ENCODE peak calls at places on chromosomes 7 and 10, in six cellular contexts. R, F, O, G, W and N are unnamed samples.

GRCh38 chr7:83109352-83109751 is 53.3 kb downstream of the PCLO start:
- DNase-seq in R (no peak), F (no peak), O (no peak), G (no peak), W (no peak), N (no peak)

GRCh38 chr7:68424643-68425297 is 1173.5 kb upstream of the AUTS2 start:
- DNase-seq in R (no peak), F (no peak), O (no peak), G (no peak), W (no peak), N (no peak)

GRCh38 chr10:130487562-130487961 is 351.4 kb downstream of the GLRX3 start:
- DNase-seq in R (no peak), F (no peak), O (no peak), G (no peak), W (no peak), N (no peak)

GRCh38 chr10:114024876-114025609 is 18.6 kb upstream of the ADRB1 start:
- DNase-seq in R (peak; percentile 71), F (no peak), O (no peak), G (peak; percentile 27), W (no peak), N (no peak)

GRCh38 chr7:768881-769504 is 41.9 kb upstream of the PRKAR1B start:
- DNase-seq in R (peak; percentile 67), F (peak; percentile 77), O (no peak), G (no peak), W (no peak), N (no peak)

GRCh38 chr10:88530629-88531382 is 52.3 kb downstream of the RNLS start:
- DNase-seq in R (no peak), F (no peak), O (no peak), G (no peak), W (no peak), N (no peak)

GRCh38 chr7:138205614-138206150 is 129.4 kb downstream of the AKR1D1 start:
- DNase-seq in R (no peak), F (no peak), O (no peak), G (no peak), W (peak; percentile 35), N (no peak)

GRCh38 chr10:86252573-86252972 is 114.0 kb downstream of the GRID1 start:
- DNase-seq in R (no peak), F (no peak), O (no peak), G (no peak), W (no peak), N (no peak)

GRCh38 chr10:114779803-114780609 is 41.6 kb upstream of the FHIP2A start:
- DNase-seq in R (peak; percentile 94), F (no peak), O (no peak), G (no peak), W (peak; percentile 83), N (no peak)

GRCh38 chr7:73520673-73521635 is 1.1 kb downstream of the BAZ1B start:
- DNase-seq in R (peak; percentile 28), F (no peak), O (peak; percentile 7), G (no peak), W (peak; percentile 3), N (peak; percentile 30)

GRCh38 chr10:110721406-110722038 is 77.4 kb downstream of the RBM20 start:
- DNase-seq in R (no peak), F (no peak), O (no peak), G (no peak), W (no peak), N (no peak)

GRCh38 chr7:29102554-29103151 is 43.7 kb downstream of the CPVL start:
- DNase-seq in R (peak; percentile 78), F (peak; percentile 78), O (peak; percentile 48), G (peak; percentile 67), W (no peak), N (no peak)

GRCh38 chr10:132961864-132962622 is 19.7 kb upstream of the CFAP46 start:
- DNase-seq in R (peak; percentile 78), F (peak; percentile 51), O (peak; percentile 53), G (peak; percentile 84), W (peak; percentile 56), N (peak; percentile 43)

GRCh38 chr7:4319280-4319679 is 362.8 kb upstream of the FOXK1 start:
- DNase-seq in R (no peak), F (no peak), O (no peak), G (no peak), W (no peak), N (no peak)

GRCh38 chr7:80187279-80187678 is 52.6 kb downstream of the GNAI1 start:
- DNase-seq in R (no peak), F (no peak), O (no peak), G (no peak), W (no peak), N (no peak)

GRCh38 chr10:29119374-29119773 is 169.5 kb upstream of the LYZL1 start:
- DNase-seq in R (no peak), F (peak; percentile 23), O (no peak), G (peak; percentile 14), W (no peak), N (no peak)

GRCh38 chr7:90446137-90446899 is 23.1 kb upstream of the PTTG1IP2 start:
- DNase-seq in R (no peak), F (no peak), O (no peak), G (no peak), W (no peak), N (no peak)

GRCh38 chr7:111056371-111056770 is 34.6 kb upstream of the LRRN3 start:
- DNase-seq in R (no peak), F (no peak), O (no peak), G (no peak), W (no peak), N (no peak)

GRCh38 chr7:128890306-128891109 is 20.0 kb downstream of the KCP start:
- DNase-seq in R (no peak), F (no peak), O (no peak), G (no peak), W (no peak), N (no peak)

GRCh38 chr10:5861269-5862031 is 28.2 kb downstream of the ANKRD16 start:
- DNase-seq in R (peak; percentile 79), F (no peak), O (no peak), G (peak; percentile 13), W (peak; percentile 83), N (no peak)

GRCh38 chr10:10662720-10663467 is 354.8 kb upstream of the CELF2 start:
- DNase-seq in R (peak; percentile 81), F (no peak), O (no peak), G (no peak), W (no peak), N (no peak)

GRCh38 chr10:125514206-125515162 is 168.5 kb downstream of the TEX36 start:
- DNase-seq in R (no peak), F (no peak), O (no peak), G (no peak), W (peak; percentile 20), N (no peak)

GRCh38 chr7:26500749-26501352 is 209.2 kb downstream of the SNX10 start:
- DNase-seq in R (peak; percentile 52), F (no peak), O (no peak), G (no peak), W (peak; percentile 27), N (peak; percentile 13)

GRCh38 chr10:50988792-50989191 is 85.5 kb upstream of the PRKG1 start:
- DNase-seq in R (peak; percentile 69), F (no peak), O (no peak), G (no peak), W (no peak), N (no peak)

GRCh38 chr7:47405921-47406765 is 175.8 kb downstream of the TNS3 start:
- DNase-seq in R (peak; percentile 56), F (peak; percentile 66), O (no peak), G (peak; percentile 66), W (peak; percentile 75), N (no peak)
- H3K4me1 ChIP-seq in R (no peaks in the 10 kb centered on the region), F (peaks cover 22% of the 10 kb centered on the region), O (peaks cover 10% of the 10 kb centered on the region), G (peaks cover 50% of the 10 kb centered on the region), W (peaks cover 41% of the 10 kb centered on the region), N (no peaks in the 10 kb centered on the region)

DNA sequence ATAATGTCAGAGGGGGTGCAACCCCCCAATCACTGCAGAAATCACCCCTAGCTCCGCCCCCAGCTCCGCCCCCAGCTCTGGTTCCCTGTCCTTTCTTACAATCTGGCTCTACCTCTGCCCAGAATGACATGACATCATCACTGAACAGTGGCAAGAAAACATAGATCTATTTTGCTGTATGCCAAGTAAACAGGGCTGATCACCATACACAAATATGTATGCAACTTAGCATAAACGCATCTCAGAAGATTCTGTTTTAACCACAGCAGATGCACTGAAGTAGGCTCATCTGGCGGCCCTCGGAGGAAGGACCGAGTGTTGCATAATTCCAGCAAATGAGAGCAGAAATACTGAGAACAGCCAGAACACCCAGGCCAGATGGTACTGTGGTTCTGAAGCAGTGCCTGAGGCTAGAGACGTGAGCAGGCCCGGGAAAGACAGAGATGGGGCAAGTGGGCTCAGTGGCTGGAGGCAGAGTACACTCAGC is 293.3 kb upstream of the KLF14 start:
- DNase-seq in R (peak; percentile 84), F (peak; percentile 56), O (peak; percentile 60), G (peak; percentile 50), W (peak; percentile 63), N (peak; percentile 42)
- H3K4me1 ChIP-seq in R (peaks cover 9% of the 10 kb centered on the region), F (peaks cover 18% of the 10 kb centered on the region), O (peaks cover 54% of the 10 kb centered on the region), G (peaks cover 22% of the 10 kb centered on the region), W (peaks cover 20% of the 10 kb centered on the region), N (peaks cover 79% of the 10 kb centered on the region)

GRCh38 chr10:58820386-58820785 is 307.7 kb downstream of the BICC1 start:
- DNase-seq in R (no peak), F (no peak), O (no peak), G (no peak), W (no peak), N (no peak)

GRCh38 chr10:58813573-58813972 is 300.9 kb downstream of the BICC1 start:
- DNase-seq in R (no peak), F (no peak), O (no peak), G (no peak), W (no peak), N (no peak)

GRCh38 chr10:58820862-58821559 is 308.3 kb downstream of the BICC1 start:
- DNase-seq in R (peak; percentile 72), F (no peak), O (no peak), G (no peak), W (peak; percentile 57), N (no peak)

GRCh38 chr10:58818889-58819288 is 306.2 kb downstream of the BICC1 start:
- DNase-seq in R (peak; percentile 96), F (no peak), O (no peak), G (no peak), W (peak; percentile 20), N (no peak)

DNA sequence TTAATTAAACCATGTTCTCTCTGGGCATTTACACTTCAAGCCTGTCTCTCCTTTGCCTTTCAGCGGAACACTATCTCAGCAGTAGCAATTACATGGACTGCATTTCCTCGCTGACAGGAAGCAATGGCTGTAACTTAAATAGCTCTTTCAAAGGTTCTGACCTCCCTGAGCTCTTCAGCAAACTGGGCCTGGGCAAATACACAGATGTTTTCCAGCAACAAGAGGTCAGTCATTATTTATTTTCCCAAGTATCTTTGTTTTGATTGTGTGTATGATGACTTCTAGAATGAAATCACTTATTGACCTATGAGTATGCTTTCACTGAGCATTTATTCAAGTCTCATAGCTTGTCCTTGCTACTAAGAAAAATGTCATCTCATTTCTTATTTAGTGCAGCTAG is 304.8 kb downstream of the BICC1 start:
- DNase-seq in R (peak; percentile 62), F (no peak), O (no peak), G (no peak), W (no peak), N (no peak)
- H3K4me1 ChIP-seq in R (peaks cover 12% of the 10 kb centered on the region), F (peaks cover 3% of the 10 kb centered on the region), O (no peaks in the 10 kb centered on the region), G (peaks cover 26% of the 10 kb centered on the region), W (peaks cover 16% of the 10 kb centered on the region), N (no peaks in the 10 kb centered on the region)

DNA sequence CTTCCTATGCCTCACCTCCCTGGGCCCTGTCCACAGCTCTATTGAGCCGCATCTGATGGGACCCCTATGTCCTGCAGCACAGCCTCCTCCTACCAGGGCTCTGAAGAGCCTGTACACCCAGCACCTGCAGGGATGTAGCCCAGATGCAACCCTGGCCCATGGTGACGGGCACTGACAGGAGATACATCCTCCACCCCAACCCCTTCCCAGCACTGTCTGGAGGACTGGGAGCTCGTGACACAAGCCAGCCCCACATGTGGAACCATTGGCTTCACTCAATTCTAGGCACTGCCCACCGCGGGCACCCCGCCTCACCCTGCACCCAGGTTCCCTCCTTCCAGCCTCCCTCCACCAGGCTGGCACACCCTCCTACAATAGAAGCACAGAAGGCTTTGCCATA is 2.6 kb upstream of the GRB10 start:
- DNase-seq in R (no peak), F (no peak), O (no peak), G (no peak), W (no peak), N (no peak)
- H3K4me1 ChIP-seq in R (no peaks in the 10 kb centered on the region), F (no peaks in the 10 kb centered on the region), O (peaks cover 17% of the 10 kb centered on the region), G (peaks cover 92% of the 10 kb centered on the region), W (no peaks in the 10 kb centered on the region), N (no peaks in the 10 kb centered on the region)